ENCODE peak calls at places on chromosomes 16 and 17, in four cellular contexts. F is heart left ventricle, I is testis, L is tibial nerve. M is an unnamed sample.

GRCh38 chr16:24800586-24800985 is 45.2 kb upstream of the SLC5A11 start:
- DNase-seq in F (no peak), I (no peak), L (no peak), M (no peak)

GRCh38 chr17:50953831-50954601 is 87.9 kb upstream of the TOB1 start:
- DNase-seq in F (peak; percentile 72), I (peak; percentile 53), L (no peak), M (peak; percentile 67)

GRCh38 chr16:17972460-17972943 is 364.0 kb downstream of the NPIPA8 start:
- DNase-seq in F (no peak), I (no peak), L (no peak), M (no peak)

GRCh38 chr17:44983563-44983962 is 15.5 kb upstream of the C1QL1 start:
- DNase-seq in F (peak; percentile 70), I (no peak), L (no peak), M (no peak)

GRCh38 chr16:78892925-78893324 is 707.6 kb downstream of the MAF start:
- DNase-seq in F (no peak), I (no peak), L (no peak), M (no peak)

GRCh38 chr17:5585814-5586558 is 1.7 kb upstream of the NLRP1 start:
- DNase-seq in F (no peak), I (no peak), L (no peak), M (peak; percentile 19)

GRCh38 chr16:13552062-13552959 is 367.6 kb upstream of the ERCC4 start:
- DNase-seq in F (no peak), I (no peak), L (no peak), M (no peak)

GRCh38 chr16:86432048-86432447 is 78.3 kb upstream of the FOXF1 start:
- DNase-seq in F (no peak), I (no peak), L (no peak), M (no peak)

GRCh38 chr16:53430363-53430762 is 3.9 kb upstream of the RBL2 start:
- DNase-seq in F (no peak), I (no peak), L (no peak), M (no peak)

GRCh38 chr17:76408037-76408849 is 23.8 kb downstream of the SPHK1 start:
- DNase-seq in F (peak; percentile 57), I (peak; percentile 68), L (peak; percentile 27), M (peak; percentile 88)

GRCh38 chr17:15777297-15777696 is 45.2 kb downstream of the TBC1D26 start:
- DNase-seq in F (no peak), I (no peak), L (no peak), M (no peak)

GRCh38 chr16:66168777-66169176 is 197.7 kb upstream of the CDH5 start:
- DNase-seq in F (no peak), I (no peak), L (no peak), M (no peak)

GRCh38 chr17:77491921-77492445 is 351.2 kb downstream of the SEC14L1 start:
- DNase-seq in F (no peak), I (no peak), L (no peak), M (peak; percentile 3)

GRCh38 chr17:46876353-46876887 is 25.0 kb downstream of the WNT9B start:
- DNase-seq in F (no peak), I (no peak), L (no peak), M (peak; percentile 76)

GRCh38 chr17:8506145-8506544 is 70.5 kb downstream of the NDEL1 start:
- DNase-seq in F (no peak), I (no peak), L (no peak), M (no peak)

GRCh38 chr16:11004351-11004750 is 60.0 kb downstream of the CLEC16A start:
- DNase-seq in F (no peak), I (no peak), L (no peak), M (peak; percentile 58)

GRCh38 chr17:44628234-44629188 is 27.8 kb upstream of the MEIOC start:
- DNase-seq in F (peak; percentile 71), I (peak; percentile 71), L (peak; percentile 44), M (peak; percentile 92)

GRCh38 chr16:75320435-75320834 is 69.0 kb upstream of the BCAR1 start:
- DNase-seq in F (no peak), I (peak; percentile 63), L (no peak), M (peak; percentile 60)

GRCh38 chr17:50508573-50509460 is 578 bp downstream of the MYCBPAP start:
- DNase-seq in F (no peak), I (no peak), L (no peak), M (peak; percentile 58)

GRCh38 chr17:68255731-68256538 is 8.1 kb downstream of the AMZ2 start:
- DNase-seq in F (no peak), I (no peak), L (no peak), M (no peak)

GRCh38 chr16:9372934-9373890 is 281.8 kb downstream of the HAPSTR1 start:
- DNase-seq in F (no peak), I (no peak), L (no peak), M (no peak)

GRCh38 chr16:81885976-81886586 is 107.0 kb downstream of the PLCG2 start:
- DNase-seq in F (no peak), I (no peak), L (no peak), M (no peak)

GRCh38 chr17:82241926-82242697 is 13.3 kb downstream of the SLC16A3 start:
- DNase-seq in F (peak; percentile 63), I (peak; percentile 84), L (no peak), M (no peak)

GRCh38 chr17:56597495-56597990 is 4.0 kb downstream of the NOG start:
- DNase-seq in F (no peak), I (no peak), L (no peak), M (peak; percentile 35)
- H3K4me1 ChIP-seq in F (peaks cover 40% of the 10 kb centered on the region), I (peaks cover 19% of the 10 kb centered on the region), L (peaks cover 53% of the 10 kb centered on the region), M (peaks cover 37% of the 10 kb centered on the region)

GRCh38 chr17:58331815-58332719 is 3.5 kb upstream of the TSPOAP1 start:
- DNase-seq in F (peak; percentile 80), I (peak; percentile 53), L (peak; percentile 52), M (peak; percentile 35)

GRCh38 chr17:58334661-58335060 is 6.1 kb upstream of the TSPOAP1 start:
- DNase-seq in F (no peak), I (no peak), L (no peak), M (no peak)

GRCh38 chr17:58333396-58334207 is 5.0 kb upstream of the TSPOAP1 start:
- DNase-seq in F (no peak), I (no peak), L (no peak), M (no peak)

GRCh38 chr17:58330997-58331814 is 2.6 kb upstream of the TSPOAP1 start:
- DNase-seq in F (no peak), I (peak; percentile 30), L (no peak), M (no peak)

GRCh38 chr17:58332720-58333395 is 4.3 kb upstream of the TSPOAP1 start:
- DNase-seq in F (no peak), I (no peak), L (no peak), M (no peak)
- H3K4me1 ChIP-seq in F (peaks cover 17% of the 10 kb centered on the region), I (peaks cover 9% of the 10 kb centered on the region), L (peaks cover 23% of the 10 kb centered on the region), M (no peaks in the 10 kb centered on the region)

GRCh38 chr16:87954826-87955225 is 3.6 kb downstream of the BANP start:
- DNase-seq in F (no peak), I (no peak), L (no peak), M (no peak)

GRCh38 chr16:87952751-87953150 is 1.5 kb downstream of the BANP start:
- DNase-seq in F (no peak), I (no peak), L (no peak), M (no peak)

GRCh38 chr16:87953308-87954208 is 2.3 kb downstream of the BANP start:
- DNase-seq in F (no peak), I (no peak), L (no peak), M (no peak)

GRCh38 chr16:87955302-87956168 is 4.3 kb downstream of the BANP start:
- DNase-seq in F (no peak), I (no peak), L (no peak), M (no peak)

GRCh38 chr16:87954361-87954760 is 3.1 kb downstream of the BANP start:
- DNase-seq in F (no peak), I (no peak), L (no peak), M (no peak)
- H3K4me1 ChIP-seq in F (peaks cover 52% of the 10 kb centered on the region), I (peaks cover 18% of the 10 kb centered on the region), L (peaks cover 64% of the 10 kb centered on the region), M (peaks cover 13% of the 10 kb centered on the region)

GRCh38 chr17:69451416-69452394 is 37.2 kb downstream of the MAP2K6 start:
- DNase-seq in F (no peak), I (no peak), L (no peak), M (no peak)
- H3K4me1 ChIP-seq in F (peaks cover 18% of the 10 kb centered on the region), I (no peaks in the 10 kb centered on the region), L (peaks cover 20% of the 10 kb centered on the region), M (no peaks in the 10 kb centered on the region)

GRCh38 chr16:29820730-29821662 is 734 bp downstream of the MVP start:
- DNase-seq in F (no peak), I (peak; percentile 87), L (no peak), M (peak; percentile 70)

GRCh38 chr16:29825145-29826044 is 5.1 kb downstream of the MVP start:
- DNase-seq in F (peak; percentile 55), I (no peak), L (no peak), M (no peak)

GRCh38 chr16:29826342-29826695 is 6.1 kb downstream of the MVP start:
- DNase-seq in F (no peak), I (peak; percentile 70), L (no peak), M (no peak)

GRCh38 chr16:29821663-29822115 is 1.4 kb downstream of the MVP start:
- DNase-seq in F (no peak), I (no peak), L (no peak), M (no peak)

DNA sequence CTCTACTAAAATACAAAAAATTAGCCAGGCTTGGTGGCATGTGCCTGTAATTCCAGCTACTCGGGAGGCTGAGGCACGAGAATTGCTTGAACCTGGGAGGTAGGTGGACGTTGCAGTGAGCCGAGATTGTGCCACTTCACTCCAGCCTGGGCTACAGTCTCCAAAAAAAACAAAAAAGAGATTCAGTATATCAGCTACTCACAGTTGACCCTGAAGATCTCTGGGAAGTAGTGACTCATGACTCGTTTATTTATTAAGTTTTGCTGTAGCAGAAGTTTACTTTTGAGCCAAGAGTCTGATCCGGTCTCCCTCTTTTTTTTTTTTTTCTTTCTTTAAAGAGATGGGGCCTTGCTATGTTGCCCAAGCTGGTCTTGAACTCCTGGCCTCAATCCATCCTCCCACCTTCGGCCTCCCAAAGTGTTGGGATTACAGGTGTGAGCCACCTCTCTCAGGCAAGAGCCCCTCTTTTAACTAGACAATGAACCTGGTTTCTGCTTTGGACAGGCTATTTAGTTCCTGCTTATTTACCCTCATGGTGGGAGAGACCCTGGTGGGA is 4.4 kb downstream of the MVP start:
- DNase-seq in F (no peak), I (no peak), L (no peak), M (no peak)
- H3K4me1 ChIP-seq in F (peaks cover 74% of the 10 kb centered on the region), I (peaks cover 84% of the 10 kb centered on the region), L (peaks cover 81% of the 10 kb centered on the region), M (peaks cover 33% of the 10 kb centered on the region)